ENCODE peak calls at places on chromosome 2, in ten cellular contexts. S is COR-L47; I is NCI-H1048; E is fibroblast of pulmonary artery; B is naive thymus-derived CD8-positive, alpha-beta T cell; Q is cardiac muscle cell; D is T-cell; M is CD4-positive, alpha-beta T cell; T is NCI-H2029 treated with DMSO at 0.1 percent for 48 hours; A is NCI-H1694 treated with DMSO at 0.1 percent for 48 hours. O is an unnamed sample.

GRCh38 chr2:6926071-6926732 is 9.0 kb downstream of the RNF144A start:
- DNase-seq in S (no peak), I (no peak), E (no peak), B (no peak), Q (no peak), D (no peak), M (no peak), T (no peak), A (no peak), O (no peak)

GRCh38 chr2:54206596-54206995 is 49.4 kb downstream of the TSPYL6 start:
- DNase-seq in S (peak; percentile 76), I (no peak), E (peak; percentile 75), B (peak; percentile 13), Q (peak; percentile 76), D (no peak), M (no peak), T (no peak), A (peak; percentile 68), O (peak; percentile 49)

GRCh38 chr2:213934560-213934959 is 476.3 kb upstream of the VWC2L start:
- DNase-seq in S (no peak), I (no peak), E (peak; percentile 33), B (peak; percentile 35), Q (peak; percentile 16), D (no peak), M (no peak), T (no peak), A (no peak), O (peak; percentile 54)

GRCh38 chr2:6535572-6535971 is 330.1 kb downstream of the CMPK2 start:
- DNase-seq in S (no peak), I (no peak), E (no peak), B (no peak), Q (no peak), D (no peak), M (no peak), T (no peak), A (no peak), O (no peak)

GRCh38 chr2:216274194-216274593 is 98.1 kb downstream of the MARCHF4 start:
- DNase-seq in S (no peak), I (no peak), E (peak; percentile 14), B (no peak), Q (no peak), D (no peak), M (no peak), T (no peak), A (no peak), O (no peak)

GRCh38 chr2:195498839-195499490 is 158.1 kb upstream of the SLC39A10 start:
- DNase-seq in S (no peak), I (no peak), E (peak; percentile 46), B (no peak), Q (peak; percentile 36), D (no peak), M (no peak), T (no peak), A (no peak), O (no peak)

GRCh38 chr2:130797493-130798435 is 39.0 kb upstream of the ARHGEF4 start:
- DNase-seq in S (peak; percentile 77), I (peak; percentile 59), E (peak; percentile 88), B (peak; percentile 91), Q (peak; percentile 94), D (peak; percentile 88), M (peak; percentile 89), T (peak; percentile 66), A (peak; percentile 82), O (peak; percentile 89)

GRCh38 chr2:227613272-227613660 is 1.4 kb downstream of the SCYGR3 start:
- DNase-seq in S (no peak), I (no peak), E (no peak), B (no peak), Q (no peak), D (no peak), M (no peak), T (no peak), A (no peak), O (no peak)

GRCh38 chr2:241479026-241479898 is 29.1 kb downstream of the STK25 start:
- DNase-seq in S (no peak), I (no peak), E (no peak), B (no peak), Q (no peak), D (no peak), M (no peak), T (no peak), A (no peak), O (no peak)

GRCh38 chr2:60551241-60552095 is 2.0 kb downstream of the BCL11A start:
- DNase-seq in S (peak; percentile 42), I (no peak), E (peak; percentile 63), B (no peak), Q (peak; percentile 70), D (no peak), M (no peak), T (peak; percentile 6), A (peak; percentile 53), O (peak; percentile 66)

GRCh38 chr2:182784777-182785176 is 68.7 kb downstream of the DNAJC10 start:
- DNase-seq in S (peak; percentile 16), I (no peak), E (peak; percentile 63), B (no peak), Q (peak; percentile 57), D (no peak), M (no peak), T (no peak), A (peak; percentile 68), O (peak; percentile 57)

GRCh38 chr2:22737144-22737543 is 647.8 kb upstream of the KLHL29 start:
- DNase-seq in S (no peak), I (no peak), E (no peak), B (no peak), Q (no peak), D (no peak), M (no peak), T (no peak), A (no peak), O (no peak)

GRCh38 chr2:166088634-166089033 is 39.2 kb downstream of the SCN1A start:
- DNase-seq in S (no peak), I (no peak), E (peak; percentile 98), B (no peak), Q (peak; percentile 92), D (no peak), M (no peak), T (no peak), A (no peak), O (no peak)